ENCODE peak calls at places on chromosomes 6 and 20, in seven cellular contexts. G, B, X, Q, H, I and E are unnamed samples. For H3K27me3, the result is how much of the 10 kb centered on the place peaks cover.

GRCh38 chr20:4763776-4764525 is 42.2 kb downstream of the PRND start:
- DNase-seq in G (no peak), B (no peak), X (no peak), Q (no peak), H (peak), I (no peak), E (no peak)

GRCh38 chr20:63767886-63768285 is 28.3 kb downstream of the SLC2A4RG start:
- DNase-seq in G (no peak), B (no peak), X (no peak), Q (no peak), H (no peak), I (no peak), E (no peak)

GRCh38 chr6:5462856-5463255 is 201.5 kb downstream of the FARS2 start:
- DNase-seq in G (no peak), B (no peak), X (no peak), Q (no peak), H (no peak), I (no peak), E (no peak)

GRCh38 chr20:23049933-23050838 is 714 bp upstream of the THBD start:
- DNase-seq in G (peak), B (no peak), X (no peak), Q (peak), H (peak), I (peak), E (no peak)

GRCh38 chr6:27591660-27592059 is 118.8 kb upstream of the ZNF184 start:
- DNase-seq in G (no peak), B (no peak), X (no peak), Q (no peak), H (peak), I (peak), E (no peak)

GRCh38 chr6:168126566-168127383 is 47.8 kb upstream of the FRMD1 start:
- DNase-seq in G (no peak), B (no peak), X (no peak), Q (no peak), H (no peak), I (no peak), E (no peak)

GRCh38 chr6:166910601-166911000 is 45.7 kb downstream of the RNASET2 start:
- DNase-seq in G (no peak), B (no peak), X (peak), Q (no peak), H (peak), I (no peak), E (no peak)

GRCh38 chr6:15343490-15344185 is 97.8 kb downstream of the JARID2 start:
- DNase-seq in G (no peak), B (no peak), X (no peak), Q (no peak), H (no peak), I (no peak), E (no peak)

GRCh38 chr6:24564081-24564480 is 69.3 kb downstream of the ALDH5A1 start:
- DNase-seq in G (no peak), B (no peak), X (no peak), Q (no peak), H (no peak), I (no peak), E (no peak)

GRCh38 chr20:46031701-46032254 is 2.8 kb downstream of the SLC12A5 start:
- DNase-seq in G (no peak), B (no peak), X (peak), Q (no peak), H (no peak), I (peak), E (no peak)

GRCh38 chr6:16773376-16773775 is 12.1 kb upstream of the ATXN1 start:
- DNase-seq in G (no peak), B (no peak), X (no peak), Q (no peak), H (no peak), I (no peak), E (no peak)

GRCh38 chr6:154791561-154792317 is 58.5 kb downstream of the SCAF8 start:
- DNase-seq in G (no peak), B (no peak), X (no peak), Q (no peak), H (peak), I (peak), E (no peak)

GRCh38 chr6:158322724-158323560 is 10.7 kb downstream of the TULP4 start:
- DNase-seq in G (no peak), B (no peak), X (no peak), Q (no peak), H (peak), I (peak), E (peak)

GRCh38 chr6:158575550-158575949 is 15.7 kb downstream of the TMEM181 start:
- DNase-seq in G (no peak), B (no peak), X (no peak), Q (no peak), H (no peak), I (peak), E (no peak)

GRCh38 chr6:84766118-84766683 is 1.8 kb upstream of the TBX18 start:
- DNase-seq in G (no peak), B (no peak), X (no peak), Q (no peak), H (no peak), I (peak), E (no peak)

GRCh38 chr6:169720207-169720855 is 4.0 kb downstream of the PHF10 start:
- DNase-seq in G (no peak), B (no peak), X (no peak), Q (no peak), H (no peak), I (no peak), E (no peak)

GRCh38 chr6:111482236-111482958 is 621 bp downstream of the REV3L start:
- DNase-seq in G (peak), B (peak), X (peak), Q (peak), H (peak), I (peak), E (no peak)

GRCh38 chr6:36999467-37000125 is 5.9 kb upstream of the FGD2 start:
- DNase-seq in G (no peak), B (no peak), X (no peak), Q (no peak), H (no peak), I (no peak), E (no peak)

GRCh38 chr20:48040491-48040890 is 255.2 kb upstream of the SULF2 start:
- DNase-seq in G (no peak), B (no peak), X (no peak), Q (no peak), H (no peak), I (no peak), E (no peak)

GRCh38 chr20:32205502-32206382 is 1.8 kb downstream of the PLAGL2 start:
- DNase-seq in G (no peak), B (no peak), X (no peak), Q (no peak), H (peak), I (peak), E (no peak)

GRCh38 chr20:14334306-14334930 is 3.0 kb downstream of the FLRT3 start:
- DNase-seq in G (peak), B (no peak), X (peak), Q (no peak), H (peak), I (peak), E (peak)

GRCh38 chr6:66772785-66773184 is 1065.8 kb upstream of the EYS start:
- DNase-seq in G (no peak), B (no peak), X (peak), Q (no peak), H (no peak), I (peak), E (no peak)

GRCh38 chr20:21557246-21557982 is 43.5 kb upstream of the NKX2-2 start:
- DNase-seq in G (no peak), B (no peak), X (no peak), Q (no peak), H (no peak), I (no peak), E (no peak)

GRCh38 chr6:73955800-73956199 is 259.8 kb downstream of the CD109 start:
- DNase-seq in G (no peak), B (no peak), X (no peak), Q (no peak), H (peak), I (no peak), E (no peak)

GRCh38 chr6:152300517-152300916 is 336.6 kb downstream of the SYNE1 start:
- DNase-seq in G (no peak), B (no peak), X (no peak), Q (no peak), H (no peak), I (no peak), E (no peak)

GRCh38 chr6:154371337-154371736 is 14.7 kb upstream of the IPCEF1 start:
- DNase-seq in G (no peak), B (no peak), X (no peak), Q (no peak), H (no peak), I (no peak), E (no peak)

GRCh38 chr20:53972179-53972578 is 98.2 kb downstream of the BCAS1 start:
- DNase-seq in G (no peak), B (no peak), X (no peak), Q (no peak), H (no peak), I (no peak), E (no peak)

GRCh38 chr6:104617541-104618072 is 242.1 kb downstream of the HACE1 start:
- DNase-seq in G (no peak), B (no peak), X (no peak), Q (no peak), H (no peak), I (no peak), E (no peak)

GRCh38 chr6:35359744-35360348 is 17.5 kb downstream of the PPARD start:
- DNase-seq in G (peak), B (no peak), X (peak), Q (no peak), H (no peak), I (peak), E (peak)

GRCh38 chr20:16241911-16242310 is 331.3 kb downstream of the KIF16B start:
- DNase-seq in G (no peak), B (no peak), X (peak), Q (no peak), H (peak), I (no peak), E (no peak)

DNA sequence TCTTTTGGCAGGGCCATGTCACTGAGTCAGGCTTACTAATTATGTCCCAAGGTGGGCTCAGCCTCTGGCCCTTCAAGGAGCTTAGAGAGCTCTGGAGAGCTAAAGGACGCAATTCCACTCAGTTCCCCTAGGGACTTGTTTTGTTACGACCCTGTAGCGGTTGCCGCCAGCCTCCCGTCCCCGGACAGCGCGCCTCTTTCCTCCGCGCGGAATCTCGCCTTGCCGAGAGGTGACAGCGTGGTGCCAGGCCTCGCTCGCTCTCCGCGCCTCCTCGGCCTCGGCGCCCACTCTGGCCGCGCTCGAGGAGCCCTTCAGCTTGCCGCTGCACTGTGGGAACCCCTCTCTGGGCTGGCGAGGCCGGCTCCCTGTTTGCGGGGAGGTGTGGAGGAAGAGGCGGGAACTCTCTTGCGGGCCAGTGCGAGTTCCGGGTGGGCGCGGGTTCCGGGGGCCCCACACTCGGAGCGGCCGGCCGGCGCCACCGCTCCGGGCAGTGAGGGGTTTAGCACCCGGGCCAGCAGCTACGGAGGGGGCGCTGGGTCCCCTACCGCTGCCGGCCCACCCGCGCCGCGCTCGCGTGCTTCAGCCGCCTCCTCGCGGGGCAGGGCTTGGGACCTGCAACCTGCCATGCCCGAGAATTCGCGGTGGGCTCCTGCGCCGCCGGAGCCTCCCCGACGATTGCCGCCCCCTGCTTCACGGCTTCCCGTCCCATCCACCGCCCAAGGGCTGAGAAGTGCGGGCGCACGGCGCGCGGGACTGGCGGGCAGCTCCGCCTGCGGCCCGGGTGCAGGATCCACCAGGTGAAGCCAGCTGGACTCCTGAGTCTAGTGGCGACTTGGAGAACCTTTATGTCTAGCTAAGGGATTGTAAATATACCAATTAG is 9.9 kb upstream of the ZNF311 start:
- DNase-seq in G (no peak), B (no peak), X (no peak), Q (no peak), H (peak), I (peak), E (no peak)
- TF ChIP-seq CTCF in G (no peak), B (no peak), X (no peak), Q (no peak), H (no peak), I (no peak), E (peak)

DNA sequence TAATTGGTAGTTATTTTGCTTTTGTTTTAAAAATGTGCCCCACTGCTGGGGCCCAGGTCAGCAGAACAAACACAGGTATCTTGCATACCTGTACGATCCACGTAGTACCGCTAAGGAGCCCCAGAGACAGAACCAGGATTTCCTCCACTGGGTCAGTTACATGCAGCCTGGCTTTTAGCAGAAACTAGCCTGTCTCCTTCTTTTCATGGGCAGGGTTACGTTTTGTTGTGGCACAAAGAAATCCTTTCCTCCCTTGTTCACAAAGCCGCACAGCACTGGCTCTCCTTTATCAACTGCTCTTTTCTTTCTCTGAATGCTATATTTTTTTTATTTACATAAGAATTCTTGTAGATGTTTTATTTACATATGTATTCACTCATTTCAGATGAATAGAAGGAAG is 190.3 kb upstream of the POU3F2 start:
- DNase-seq in G (no peak), B (no peak), X (no peak), Q (no peak), H (no peak), I (no peak), E (no peak)
- H3K4me3 ChIP-seq in G (no peak), B (no peak), X (no peak), Q (no peak), H (no peak), I (no peak), E (no peak)

GRCh38 chr6:13012271-13012670 is 295.7 kb downstream of the PHACTR1 start:
- DNase-seq in G (peak), B (no peak), X (no peak), Q (no peak), H (no peak), I (no peak), E (no peak)
- H3K27me3 ChIP-seq in G (under half), B (under half), X (under half), Q (under half), H (under half), I (half or more), E (under half)

GRCh38 chr6:150593119-150593518 is 6.6 kb upstream of the PLEKHG1 start:
- DNase-seq in G (no peak), B (no peak), X (no peak), Q (no peak), H (no peak), I (no peak), E (no peak)
- TF ChIP-seq CTCF in G (no peak), B (no peak), X (no peak), Q (no peak), H (no peak), I (no peak), E (no peak)